ENCODE peak calls at places on chromosomes 2 and 18, in seven cellular contexts. M is activated B cell treated with CpG ODN at 0.5 μM for 24 hours, G is neural crest cell, K is lung, I is fibroblast of lung, T is fibroblast of villous mesenchyme, C is adrenal gland. L is an unnamed sample.

GRCh38 chr18:34723143-34723542 is 13.0 kb downstream of the DTNA start:
- DNase-seq in M (no peak), C (no peak), G (no peak), I (no peak), T (peak), K (no peak), L (no peak)

GRCh38 chr18:48540329-48541025 is 1.6 kb downstream of the CTIF start:
- DNase-seq in I (peak), K (peak), M (peak), G (peak), C (peak), T (peak), L (peak)

GRCh38 chr2:12881952-12882351 is 165.2 kb downstream of the TRIB2 start:
- DNase-seq in G (no peak), M (no peak), K (no peak), T (no peak), I (no peak), C (no peak), L (no peak)

GRCh38 chr18:8988262-8988871 is 114.1 kb upstream of the NDUFV2 start:
- DNase-seq in K (peak), I (peak), M (peak), G (peak), C (peak), T (peak), L (peak)

GRCh38 chr2:23659328-23659727 is 267.6 kb downstream of the ATAD2B start:
- DNase-seq in I (no peak), M (no peak), G (no peak), K (no peak), C (no peak), T (no peak), L (no peak)

GRCh38 chr2:179596018-179596417 is 265.4 kb downstream of the ZNF385B start:
- DNase-seq in I (peak), M (no peak), G (no peak), C (no peak), K (no peak), T (peak), L (peak)

GRCh38 chr18:45506951-45507350 is 108.3 kb upstream of the SLC14A2 start:
- DNase-seq in G (no peak), C (no peak), K (no peak), I (no peak), T (no peak), M (no peak), L (no peak)

GRCh38 chr2:232088771-232089170 is 127.3 kb downstream of the DIS3L2 start:
- DNase-seq in I (no peak), T (no peak), G (no peak), C (peak), M (no peak), K (no peak), L (no peak)

GRCh38 chr2:20507166-20507692 is 60.4 kb downstream of the RHOB start:
- DNase-seq in K (no peak), C (no peak), M (no peak), T (peak), I (peak), G (no peak), L (peak)

GRCh38 chr2:174158003-174158402 is 90.3 kb downstream of the OLA1 start:
- DNase-seq in T (peak), K (no peak), M (no peak), G (peak), I (no peak), C (peak), L (peak)

GRCh38 chr2:172090044-172090946 is 5.0 kb downstream of the DLX1 start:
- DNase-seq in K (no peak), G (peak), M (no peak), I (no peak), C (no peak), T (no peak), L (peak)

GRCh38 chr2:177753682-177754475 is 318.7 kb downstream of the PDE11A start:
- DNase-seq in K (peak), T (peak), I (peak), C (peak), G (peak), M (no peak), L (peak)

GRCh38 chr2:159053186-159054031 is 85.0 kb downstream of the TANC1 start:
- DNase-seq in M (no peak), T (peak), K (no peak), G (no peak), C (no peak), I (peak), L (no peak)